ENCODE peak calls at places on chromosome 9, in eight cellular contexts. N is RCC 7860; H is GM20000; E is CD8-positive, alpha-beta memory T cell; J is stimulated activated CD8-positive, alpha-beta memory T cell treated with anti-CD3 and anti-CD28 coated beads, Interleukin-7, amount 100 ng/mL, for 24 hours; T is mesendoderm; P is aorta; X is hypothalamus. L is an unnamed sample.

GRCh38 chr9:96331236-96331947 is 29.4 kb upstream of the HSD17B3 start:
- DNase-seq in X (no peak), H (no peak), P (no peak), E (no peak), J (no peak), N (peak; percentile 29), T (peak; percentile 89), L (no peak)

GRCh38 chr9:6779417-6780241 is 21.9 kb downstream of the KDM4C start:
- DNase-seq in H (no peak), N (peak; percentile 51), P (no peak), J (no peak), X (no peak), E (no peak), T (peak; percentile 94), L (no peak)

GRCh38 chr9:127975376-127976315 is 5.1 kb downstream of the EEIG1 start:
- DNase-seq in N (no peak), P (no peak), H (no peak), T (no peak), X (no peak), E (no peak), J (no peak), L (no peak)

GRCh38 chr9:37443566-37443965 is 21.1 kb downstream of the GRHPR start:
- DNase-seq in E (no peak), J (no peak), N (no peak), H (no peak), P (no peak), T (no peak), X (no peak), L (no peak)

GRCh38 chr9:132756214-132756799 is 86.0 kb downstream of the GTF3C4 start:
- DNase-seq in P (no peak), E (no peak), J (no peak), T (no peak), N (no peak), H (no peak), X (no peak), L (no peak)

GRCh38 chr9:78973906-78974305 is 597.9 kb upstream of the TLE4 start:
- DNase-seq in P (no peak), J (no peak), N (no peak), E (no peak), H (no peak), X (no peak), T (peak; percentile 45), L (no peak)

GRCh38 chr9:88007291-88007650 is 32.9 kb upstream of the CDK20 start:
- DNase-seq in T (peak; percentile 51), X (no peak), H (peak; percentile 40), E (no peak), P (no peak), N (no peak), J (peak; percentile 2), L (no peak)

GRCh38 chr9:5787759-5788329 is 45.1 kb downstream of the ERMP1 start:
- DNase-seq in H (no peak), P (no peak), E (no peak), N (no peak), T (no peak), X (no peak), J (no peak), L (no peak)